ENCODE peak calls at places on chromosomes 11 and 22, in six cellular contexts. One of them, this sample, is unnamed.
A peak's percentile ranks its signal among the peaks of the same experiment; 100 is the strongest.

GRCh38 chr11:120543816-120544215 is 32.3 kb downstream of the GRIK4 start:
- DNase-seq in neuronal stem cell: no peak
- DNase-seq in IMR-90: no peak
- DNase-seq in H1: no peak
- DNase-seq in mesenchymal stem cell: no peak
- DNase-seq in trophoblast cell: peak; percentile 51
- DNase-seq in this sample: no peak

GRCh38 chr11:86152006-86152862 is 83.3 kb upstream of the PICALM start:
- DNase-seq in neuronal stem cell: no peak
- DNase-seq in IMR-90: peak; percentile 53
- DNase-seq in H1: no peak
- DNase-seq in mesenchymal stem cell: no peak
- DNase-seq in trophoblast cell: peak; percentile 38
- DNase-seq in this sample: no peak

GRCh38 chr11:8948901-8949300 is 6.1 kb upstream of the ASCL3 start:
- DNase-seq in neuronal stem cell: no peak
- DNase-seq in IMR-90: no peak
- DNase-seq in H1: no peak
- DNase-seq in mesenchymal stem cell: no peak
- DNase-seq in trophoblast cell: no peak
- DNase-seq in this sample: peak; percentile 74

GRCh38 chr11:123742334-123742733 is 874 bp upstream of the ZNF202 start:
- DNase-seq in neuronal stem cell: peak; percentile 17
- DNase-seq in IMR-90: no peak
- DNase-seq in H1: peak; percentile 54
- DNase-seq in mesenchymal stem cell: no peak
- DNase-seq in trophoblast cell: no peak
- DNase-seq in this sample: peak; percentile 91

GRCh38 chr11:102157219-102157618 is 47.0 kb downstream of the YAP1 start:
- DNase-seq in neuronal stem cell: no peak
- DNase-seq in IMR-90: peak; percentile 85
- DNase-seq in H1: no peak
- DNase-seq in mesenchymal stem cell: peak; percentile 59
- DNase-seq in trophoblast cell: no peak
- DNase-seq in this sample: no peak

GRCh38 chr22:20867179-20868099 is 8.6 kb downstream of the SNAP29 start:
- DNase-seq in neuronal stem cell: peak; percentile 27
- DNase-seq in IMR-90: peak; percentile 46
- DNase-seq in H1: no peak
- DNase-seq in mesenchymal stem cell: peak; percentile 82
- DNase-seq in trophoblast cell: no peak
- DNase-seq in this sample: no peak

GRCh38 chr11:47595029-47595428 is 818 bp upstream of the C1QTNF4 start:
- DNase-seq in neuronal stem cell: no peak
- DNase-seq in IMR-90: no peak
- DNase-seq in H1: no peak
- DNase-seq in mesenchymal stem cell: no peak
- DNase-seq in trophoblast cell: no peak
- DNase-seq in this sample: no peak

GRCh38 chr11:102402556-102402955 is 50.0 kb downstream of the TMEM123 start:
- DNase-seq in neuronal stem cell: no peak
- DNase-seq in IMR-90: no peak
- DNase-seq in H1: no peak
- DNase-seq in mesenchymal stem cell: no peak
- DNase-seq in trophoblast cell: no peak
- DNase-seq in this sample: no peak

GRCh38 chr22:39254122-39254521 is 9.3 kb upstream of the PDGFB start:
- DNase-seq in neuronal stem cell: no peak
- DNase-seq in IMR-90: no peak
- DNase-seq in H1: no peak
- DNase-seq in mesenchymal stem cell: no peak
- DNase-seq in trophoblast cell: no peak
- DNase-seq in this sample: no peak

GRCh38 chr22:32801436-32802290 is at the start of gene TIMP3:
- DNase-seq in neuronal stem cell: peak; percentile 69
- DNase-seq in IMR-90: peak; percentile 82
- DNase-seq in H1: peak; percentile 89
- DNase-seq in mesenchymal stem cell: peak; percentile 86
- DNase-seq in trophoblast cell: no peak
- DNase-seq in this sample: peak; percentile 84

GRCh38 chr11:88252208-88252607 is 77.0 kb upstream of the RAB38 start:
- DNase-seq in neuronal stem cell: no peak
- DNase-seq in IMR-90: no peak
- DNase-seq in H1: no peak
- DNase-seq in mesenchymal stem cell: no peak
- DNase-seq in trophoblast cell: no peak
- DNase-seq in this sample: no peak

GRCh38 chr11:134224710-134225662 is 515 bp downstream of the VPS26B start:
- DNase-seq in neuronal stem cell: peak; percentile 29
- DNase-seq in IMR-90: peak; percentile 7
- DNase-seq in H1: no peak
- DNase-seq in mesenchymal stem cell: peak; percentile 53
- DNase-seq in trophoblast cell: peak; percentile 32
- DNase-seq in this sample: peak; percentile 38

GRCh38 chr11:116357769-116358544 is 414.8 kb downstream of the BUD13 start:
- DNase-seq in neuronal stem cell: peak; percentile 81
- DNase-seq in IMR-90: no peak
- DNase-seq in H1: peak; percentile 88
- DNase-seq in mesenchymal stem cell: no peak
- DNase-seq in trophoblast cell: no peak
- DNase-seq in this sample: peak; percentile 92

GRCh38 chr11:7115775-7116174 is 27.0 kb downstream of the RBMXL2 start:
- DNase-seq in neuronal stem cell: no peak
- DNase-seq in IMR-90: peak; percentile 43
- DNase-seq in H1: no peak
- DNase-seq in mesenchymal stem cell: no peak
- DNase-seq in trophoblast cell: no peak
- DNase-seq in this sample: no peak

GRCh38 chr11:79157738-79158137 is 283.1 kb downstream of the TENM4 start:
- DNase-seq in neuronal stem cell: no peak
- DNase-seq in IMR-90: no peak
- DNase-seq in H1: no peak
- DNase-seq in mesenchymal stem cell: no peak
- DNase-seq in trophoblast cell: no peak
- DNase-seq in this sample: no peak

GRCh38 chr11:82521427-82521826 is 212.2 kb downstream of the FAM181B start:
- DNase-seq in neuronal stem cell: no peak
- DNase-seq in IMR-90: no peak
- DNase-seq in H1: no peak
- DNase-seq in mesenchymal stem cell: no peak
- DNase-seq in trophoblast cell: no peak
- DNase-seq in this sample: no peak

GRCh38 chr11:129881570-129882170 is 13.7 kb downstream of the NFRKB start:
- DNase-seq in neuronal stem cell: no peak
- DNase-seq in IMR-90: peak; percentile 21
- DNase-seq in H1: peak; percentile 79
- DNase-seq in mesenchymal stem cell: peak; percentile 45
- DNase-seq in trophoblast cell: peak; percentile 34
- DNase-seq in this sample: peak; percentile 53

GRCh38 chr11:45713573-45713972 is 48.2 kb upstream of the CHST1 start:
- DNase-seq in neuronal stem cell: no peak
- DNase-seq in IMR-90: no peak
- DNase-seq in H1: no peak
- DNase-seq in mesenchymal stem cell: no peak
- DNase-seq in trophoblast cell: no peak
- DNase-seq in this sample: no peak

GRCh38 chr11:108870373-108871020 is 205.6 kb downstream of the DDX10 start:
- DNase-seq in neuronal stem cell: no peak
- DNase-seq in IMR-90: peak; percentile 87
- DNase-seq in H1: no peak
- DNase-seq in mesenchymal stem cell: peak; percentile 86
- DNase-seq in trophoblast cell: no peak
- DNase-seq in this sample: peak; percentile 56

GRCh38 chr22:47784991-47785390 is 1022.5 kb downstream of the TBC1D22A start:
- DNase-seq in neuronal stem cell: no peak
- DNase-seq in IMR-90: no peak
- DNase-seq in H1: peak; percentile 22
- DNase-seq in mesenchymal stem cell: no peak
- DNase-seq in trophoblast cell: no peak
- DNase-seq in this sample: no peak

GRCh38 chr11:120132645-120133185 is 5.2 kb downstream of the TRIM29 start:
- DNase-seq in neuronal stem cell: no peak
- DNase-seq in IMR-90: no peak
- DNase-seq in H1: peak; percentile 26
- DNase-seq in mesenchymal stem cell: no peak
- DNase-seq in trophoblast cell: no peak
- DNase-seq in this sample: no peak

GRCh38 chr11:134145715-134146114 is 76.8 kb downstream of the JAM3 start:
- DNase-seq in neuronal stem cell: no peak
- DNase-seq in IMR-90: no peak
- DNase-seq in H1: no peak
- DNase-seq in mesenchymal stem cell: no peak
- DNase-seq in trophoblast cell: no peak
- DNase-seq in this sample: no peak

GRCh38 chr11:63767415-63768231 is 952 bp downstream of the ZFTA start:
- DNase-seq in neuronal stem cell: peak; percentile 89
- DNase-seq in IMR-90: peak; percentile 74
- DNase-seq in H1: peak; percentile 78
- DNase-seq in mesenchymal stem cell: peak; percentile 84
- DNase-seq in trophoblast cell: peak; percentile 47
- DNase-seq in this sample: peak; percentile 97

DNA sequence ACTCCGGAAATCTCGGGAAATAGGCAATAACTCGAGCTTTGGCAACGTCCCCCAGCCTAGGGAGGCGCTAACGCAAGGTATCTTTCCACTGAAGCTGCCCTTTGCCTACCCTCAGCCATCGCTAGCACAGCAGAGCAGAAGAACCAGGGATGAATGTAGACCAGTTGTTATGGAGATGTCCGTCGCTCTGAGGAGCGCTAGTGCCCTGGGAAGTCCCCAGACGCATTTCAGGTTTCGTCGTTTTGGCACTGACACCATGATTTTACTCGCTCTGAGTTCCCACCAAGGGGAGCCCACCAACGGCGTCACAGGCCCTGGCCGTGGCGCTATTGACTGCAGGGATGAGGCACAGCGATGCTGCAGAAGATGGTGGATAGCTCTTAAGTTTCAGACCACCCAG is 22.7 kb upstream of the BDNF start:
- DNase-seq in neuronal stem cell: no peak
- DNase-seq in IMR-90: no peak
- DNase-seq in H1: peak; percentile 66
- DNase-seq in mesenchymal stem cell: peak; percentile 55
- DNase-seq in trophoblast cell: no peak
- DNase-seq in this sample: peak; percentile 51
- H3K18ac ChIP-seq in neuronal stem cell: no peak overlapping the region
- H3K18ac ChIP-seq in IMR-90: peak overlapping the region; percentile 93
- H3K18ac ChIP-seq in H1: peak overlapping the region; percentile 99
- H3K18ac ChIP-seq in mesenchymal stem cell: peak overlapping the region; percentile 48
- H3K18ac ChIP-seq in trophoblast cell: no peak overlapping the region
- H3K18ac ChIP-seq in this sample: no peak overlapping the region

DNA sequence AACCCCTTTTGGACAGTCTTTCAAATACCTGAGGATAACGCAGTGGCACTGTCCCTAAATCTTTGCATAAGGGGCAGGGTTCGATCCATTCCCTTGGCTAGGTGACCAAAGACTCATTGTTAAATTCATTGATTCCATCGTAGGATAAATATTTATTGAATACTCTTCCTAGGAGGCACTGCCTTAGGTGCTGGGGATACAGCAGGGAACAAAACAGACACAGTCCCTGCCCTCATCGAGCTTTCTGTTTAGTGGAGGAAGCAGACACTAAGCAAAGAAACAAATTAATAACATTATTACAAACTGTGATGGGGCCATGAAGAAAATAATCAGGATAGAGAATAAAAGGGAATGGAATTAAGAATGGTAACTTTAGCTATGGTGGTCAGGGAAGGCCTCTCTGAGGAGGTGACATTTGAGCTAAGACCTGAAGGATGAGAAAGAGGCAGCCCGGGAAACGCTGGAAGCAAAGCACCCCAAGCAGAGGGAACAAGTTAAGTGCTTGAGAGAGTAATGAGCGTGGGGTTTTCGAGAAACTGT is 689 bp downstream of the B3GAT3 start:
- DNase-seq in neuronal stem cell: no peak
- DNase-seq in IMR-90: no peak
- DNase-seq in H1: no peak
- DNase-seq in mesenchymal stem cell: no peak
- DNase-seq in trophoblast cell: no peak
- DNase-seq in this sample: no peak
- H3K23ac ChIP-seq in neuronal stem cell: peak overlapping the region; percentile 66
- H3K23ac ChIP-seq in IMR-90: peak overlapping the region; percentile 80
- H3K23ac ChIP-seq in H1: no peak overlapping the region
- H3K23ac ChIP-seq in mesenchymal stem cell: no peak overlapping the region
- H3K23ac ChIP-seq in trophoblast cell: no peak overlapping the region
- H3K23ac ChIP-seq in this sample: no peak overlapping the region

GRCh38 chr11:18466402-18466801 is 10.7 kb downstream of the LDHAL6A start:
- DNase-seq in neuronal stem cell: no peak
- DNase-seq in IMR-90: no peak
- DNase-seq in H1: no peak
- DNase-seq in mesenchymal stem cell: no peak
- DNase-seq in trophoblast cell: no peak
- DNase-seq in this sample: no peak

GRCh38 chr11:18472587-18472986 is 16.9 kb downstream of the LDHAL6A start:
- DNase-seq in neuronal stem cell: no peak
- DNase-seq in IMR-90: no peak
- DNase-seq in H1: no peak
- DNase-seq in mesenchymal stem cell: no peak
- DNase-seq in trophoblast cell: no peak
- DNase-seq in this sample: no peak

GRCh38 chr11:18468962-18469361 is 13.3 kb downstream of the LDHAL6A start:
- DNase-seq in neuronal stem cell: no peak
- DNase-seq in IMR-90: no peak
- DNase-seq in H1: no peak
- DNase-seq in mesenchymal stem cell: no peak
- DNase-seq in trophoblast cell: no peak
- DNase-seq in this sample: no peak

GRCh38 chr11:18471995-18472394 is 16.3 kb downstream of the LDHAL6A start:
- DNase-seq in neuronal stem cell: no peak
- DNase-seq in IMR-90: no peak
- DNase-seq in H1: no peak
- DNase-seq in mesenchymal stem cell: no peak
- DNase-seq in trophoblast cell: no peak
- DNase-seq in this sample: no peak
- H3K4me3 ChIP-seq in neuronal stem cell: no peak overlapping the region
- H3K4me3 ChIP-seq in IMR-90: no peak overlapping the region
- H3K4me3 ChIP-seq in H1: no peak overlapping the region
- H3K4me3 ChIP-seq in mesenchymal stem cell: no peak overlapping the region
- H3K4me3 ChIP-seq in trophoblast cell: no peak overlapping the region
- H3K4me3 ChIP-seq in this sample: no peak overlapping the region

GRCh38 chr22:23537421-23537820 is 42.7 kb downstream of the IGLL1 start:
- DNase-seq in neuronal stem cell: no peak
- DNase-seq in IMR-90: no peak
- DNase-seq in H1: no peak
- DNase-seq in mesenchymal stem cell: no peak
- DNase-seq in trophoblast cell: no peak
- DNase-seq in this sample: no peak

GRCh38 chr22:23539135-23539838 is 40.8 kb downstream of the IGLL1 start:
- DNase-seq in neuronal stem cell: peak; percentile 62
- DNase-seq in IMR-90: peak; percentile 69
- DNase-seq in H1: peak; percentile 82
- DNase-seq in mesenchymal stem cell: peak; percentile 76
- DNase-seq in trophoblast cell: peak; percentile 90
- DNase-seq in this sample: peak; percentile 93

GRCh38 chr22:23534851-23535717 is 45.0 kb downstream of the IGLL1 start:
- DNase-seq in neuronal stem cell: no peak
- DNase-seq in IMR-90: no peak
- DNase-seq in H1: no peak
- DNase-seq in mesenchymal stem cell: no peak
- DNase-seq in trophoblast cell: no peak
- DNase-seq in this sample: no peak

GRCh38 chr22:23536821-23537345 is 43.2 kb downstream of the IGLL1 start:
- DNase-seq in neuronal stem cell: no peak
- DNase-seq in IMR-90: no peak
- DNase-seq in H1: no peak
- DNase-seq in mesenchymal stem cell: no peak
- DNase-seq in trophoblast cell: no peak
- DNase-seq in this sample: peak; percentile 57

GRCh38 chr22:23538502-23538860 is 41.6 kb downstream of the IGLL1 start:
- DNase-seq in neuronal stem cell: no peak
- DNase-seq in IMR-90: no peak
- DNase-seq in H1: no peak
- DNase-seq in mesenchymal stem cell: no peak
- DNase-seq in trophoblast cell: no peak
- DNase-seq in this sample: no peak
- H3K18ac ChIP-seq in neuronal stem cell: no peak overlapping the region
- H3K18ac ChIP-seq in IMR-90: no peak overlapping the region
- H3K18ac ChIP-seq in H1: peak overlapping the region; percentile 19
- H3K18ac ChIP-seq in mesenchymal stem cell: no peak overlapping the region
- H3K18ac ChIP-seq in trophoblast cell: peak overlapping the region; percentile 93
- H3K18ac ChIP-seq in this sample: peak overlapping the region; percentile 81

This sample was measured in mesendoderm.